ENCODE peak calls at places on chromosomes 12 and 14, in five cellular contexts. J is SK-N-SH, U is HCT116, I is HepG2, E is K562. B is an unnamed sample.

GRCh38 chr14:97299661-97300060 is 502.5 kb downstream of the VRK1 start:
- DNase-seq in J (no peak), U (no peak), I (no peak), E (no peak), B (no peak)

GRCh38 chr12:47133981-47134380 is 54.2 kb upstream of the AMIGO2 start:
- DNase-seq in J (no peak), U (no peak), I (no peak), E (no peak), B (no peak)

GRCh38 chr12:120640840-120641833 is 711 bp downstream of the CABP1 start:
- DNase-seq in J (peak; percentile 71), U (no peak), I (peak; percentile 22), E (peak; percentile 66), B (no peak)

GRCh38 chr12:16515666-16516065 is 90.3 kb downstream of the LMO3 start:
- DNase-seq in J (no peak), U (no peak), I (no peak), E (no peak), B (no peak)

GRCh38 chr12:109739747-109740693 is 26.4 kb downstream of the FAM222A start:
- DNase-seq in J (peak; percentile 59), U (no peak), I (no peak), E (peak; percentile 54), B (no peak)

GRCh38 chr12:366820-367219 is 22.3 kb downstream of the KDM5A start:
- DNase-seq in J (no peak), U (no peak), I (no peak), E (no peak), B (no peak)

GRCh38 chr12:24921251-24922038 is 27.5 kb downstream of the BCAT1 start:
- DNase-seq in J (no peak), U (no peak), I (peak; percentile 22), E (no peak), B (no peak)

GRCh38 chr14:54715244-54715643 is 148.3 kb downstream of the SAMD4A start:
- DNase-seq in J (no peak), U (peak; percentile 4), I (no peak), E (no peak), B (no peak)

GRCh38 chr12:54173066-54173726 is 15.6 kb downstream of the SMUG1 start:
- DNase-seq in J (peak; percentile 85), U (no peak), I (no peak), E (no peak), B (no peak)

GRCh38 chr14:92439551-92440344 is 73.8 kb upstream of the RIN3 start:
- DNase-seq in J (no peak), U (no peak), I (no peak), E (no peak), B (no peak)

GRCh38 chr12:94266796-94267529 is 118.6 kb downstream of the PLXNC1 start:
- DNase-seq in J (no peak), U (no peak), I (no peak), E (no peak), B (no peak)

GRCh38 chr12:112480931-112481330 is 62.2 kb downstream of the PTPN11 start:
- DNase-seq in J (no peak), U (no peak), I (no peak), E (no peak), B (no peak)

GRCh38 chr12:113214938-113215400 is 6.3 kb upstream of the TPCN1 start:
- DNase-seq in J (peak; percentile 45), U (peak; percentile 93), I (peak; percentile 81), E (no peak), B (peak; percentile 80)

GRCh38 chr14:105432657-105433056 is 13.0 kb downstream of the MTA1 start:
- DNase-seq in J (no peak), U (no peak), I (no peak), E (no peak), B (no peak)

GRCh38 chr12:88998421-88998820 is 353.9 kb downstream of the DUSP6 start:
- DNase-seq in J (no peak), U (no peak), I (no peak), E (no peak), B (no peak)

GRCh38 chr12:100666588-100666987 is 93.1 kb downstream of the GAS2L3 start:
- DNase-seq in J (no peak), U (no peak), I (no peak), E (no peak), B (no peak)

GRCh38 chr12:104171785-104172563 is 34.0 kb upstream of the NFYB start:
- DNase-seq in J (peak; percentile 59), U (no peak), I (no peak), E (peak; percentile 91), B (no peak)

GRCh38 chr12:31682136-31682962 is 22.9 kb downstream of the ETFBKMT start:
- DNase-seq in J (peak; percentile 56), U (peak; percentile 85), I (peak; percentile 81), E (peak; percentile 72), B (peak; percentile 95)

GRCh38 chr12:100567945-100568344 is 5.5 kb upstream of the GAS2L3 start:
- DNase-seq in J (no peak), U (no peak), I (no peak), E (no peak), B (no peak)

DNA sequence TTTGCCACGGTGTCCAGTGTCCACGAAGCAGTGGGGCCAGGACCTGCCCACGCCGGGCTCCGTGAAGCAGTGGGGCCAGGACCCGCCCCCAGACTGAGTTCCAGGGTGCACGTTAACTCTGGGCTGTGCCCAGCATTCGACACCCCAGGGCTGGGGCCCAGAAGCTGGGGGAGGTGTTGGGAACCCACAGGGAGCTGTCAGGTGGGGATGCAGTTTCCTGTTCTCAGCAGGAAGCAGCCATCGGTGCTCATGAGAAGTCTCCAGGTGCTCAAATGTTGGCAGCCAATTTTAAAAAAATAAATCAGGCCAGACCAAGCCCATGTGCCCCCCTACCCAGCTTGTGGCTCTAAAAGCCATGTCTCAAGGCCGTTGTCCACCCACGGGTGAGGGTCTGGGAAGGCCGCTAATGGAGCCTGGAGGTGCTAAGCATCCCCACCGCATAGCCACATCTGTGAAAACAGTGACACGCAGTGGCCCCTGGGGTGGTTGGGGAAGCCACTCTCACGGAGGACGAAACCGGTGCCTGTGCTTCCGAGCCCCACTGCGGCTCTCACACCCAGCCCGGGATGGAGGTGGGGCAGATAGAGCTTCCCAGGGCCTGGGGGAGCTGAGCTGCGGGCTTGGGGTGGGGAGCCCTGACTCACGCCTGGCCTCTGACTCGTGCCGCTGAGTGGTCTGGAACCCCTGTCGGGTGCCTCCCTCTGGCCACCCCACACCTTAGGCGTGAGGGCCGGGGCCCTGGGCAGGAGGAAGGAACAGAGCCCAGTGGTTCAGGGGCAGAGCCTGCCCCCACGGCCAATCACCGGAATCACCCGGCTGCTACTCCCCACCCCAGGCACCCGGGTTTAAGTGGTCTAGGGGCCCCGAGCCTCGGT is 53.6 kb downstream of the FBRSL1 start:
- DNase-seq in J (no peak), U (no peak), I (no peak), E (no peak), B (no peak)
- TF ChIP-seq ZBTB33 in J (no peak), U (no peak), I (no peak), E (no peak), B (no peak)

DNA sequence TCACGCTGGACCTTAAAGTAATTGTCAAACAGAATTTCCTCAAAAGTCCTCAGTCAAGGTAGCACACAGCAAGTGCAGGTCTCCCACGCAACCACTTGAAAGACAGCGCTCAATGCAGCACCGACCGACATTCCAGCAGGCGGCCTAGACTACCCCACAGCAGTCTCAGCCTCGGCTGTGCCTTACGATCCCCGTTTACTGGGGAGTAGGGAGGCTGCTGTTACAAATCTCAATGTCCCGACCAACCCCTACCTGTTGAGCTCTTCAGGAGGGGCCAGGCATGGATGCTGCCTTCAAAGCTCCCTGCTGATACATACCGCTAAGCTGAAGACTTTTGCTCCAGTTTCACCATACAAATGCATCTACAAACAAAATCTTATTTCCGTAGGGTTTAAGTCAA is 21.8 kb downstream of the VPS37B start:
- DNase-seq in J (no peak), U (no peak), I (no peak), E (no peak), B (no peak)
- TF ChIP-seq ZBTB33 in J (no peak), U (no peak), I (peak; percentile 85), E (peak; percentile 100), B (no peak)

GRCh38 chr14:67680121-67680602 is 5.7 kb upstream of the VTI1B start:
- DNase-seq in J (no peak), U (no peak), I (no peak), E (peak; percentile 74), B (peak; percentile 90)
- TF ChIP-seq ZBTB33 in J (no peak), U (no peak), I (no peak), E (no peak), B (no peak)

DNA sequence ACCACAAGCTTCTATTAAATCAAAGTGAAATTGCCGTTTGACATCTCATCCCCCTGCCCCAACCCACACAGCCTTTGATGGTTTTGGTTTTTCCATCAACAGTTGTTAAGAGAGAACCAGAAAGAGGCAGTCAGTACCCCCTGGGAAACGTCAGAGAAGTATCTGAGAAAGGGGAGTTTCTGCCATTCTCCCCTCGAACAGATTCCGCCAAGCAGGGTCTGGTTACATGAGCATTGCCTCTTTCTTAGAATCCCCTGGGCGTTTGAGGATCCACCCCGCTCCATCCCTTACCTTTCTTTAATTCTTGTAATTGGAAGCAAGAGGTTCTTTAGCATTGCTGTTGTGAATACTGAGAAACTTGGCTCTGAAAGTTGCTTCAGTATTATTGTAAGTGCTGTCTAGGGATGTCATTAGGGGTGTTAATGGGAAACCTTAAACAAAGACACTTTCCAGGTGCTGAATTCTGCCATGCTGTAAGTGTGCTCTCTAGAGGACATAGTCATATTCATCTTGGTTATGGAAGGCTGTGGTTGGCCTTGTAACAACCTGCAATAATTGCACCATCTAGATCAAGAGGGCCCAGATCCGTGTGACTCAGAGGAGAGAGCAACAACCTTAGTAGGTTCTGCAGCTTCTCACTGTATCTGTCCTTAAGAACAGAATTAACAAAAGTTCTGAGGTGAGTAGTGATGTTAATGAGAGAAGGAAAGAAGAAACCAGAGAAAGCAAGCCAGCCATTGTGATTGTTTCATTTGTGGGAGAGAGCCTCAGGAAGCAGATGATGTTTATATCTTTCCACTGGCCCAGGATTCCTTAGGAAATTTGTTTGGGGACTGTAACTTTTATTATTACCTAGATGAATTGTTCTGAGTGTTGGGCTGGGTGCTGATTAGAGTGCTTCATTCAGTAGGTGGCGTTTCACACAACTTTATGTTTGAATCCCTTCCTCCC is 8.9 kb downstream of the TMBIM6 start:
- DNase-seq in J (no peak), U (peak; percentile 54), I (peak; percentile 31), E (no peak), B (peak; percentile 36)
- TF ChIP-seq ZBTB33 in J (no peak), U (no peak), I (no peak), E (peak; percentile 72), B (no peak)